ENCODE peak calls at places on chromosomes 2 and 18, in five cellular contexts. F is neuronal stem cell, M is mesenchymal stem cell, G is H1, V is trophoblast cell. I is an unnamed sample.

GRCh38 chr2:36516136-36516870 is 81.7 kb downstream of the FEZ2 start:
- DNase-seq in F (no peak), M (peak), G (no peak), V (peak), I (no peak)

GRCh38 chr2:173898178-173898668 is 67.0 kb downstream of the SP3 start:
- DNase-seq in F (no peak), M (no peak), G (no peak), V (no peak), I (no peak)

GRCh38 chr2:110886806-110887573 is 154.6 kb downstream of the ACOXL start:
- DNase-seq in F (no peak), M (no peak), G (no peak), V (no peak), I (no peak)

GRCh38 chr2:144359684-144360083 is 160.2 kb downstream of the ZEB2 start:
- DNase-seq in F (no peak), M (no peak), G (no peak), V (no peak), I (no peak)

GRCh38 chr18:40877096-40877495 is 1077.9 kb upstream of the PIK3C3 start:
- DNase-seq in F (no peak), M (peak), G (no peak), V (no peak), I (no peak)

GRCh38 chr18:79523738-79524180 is 128.0 kb downstream of the NFATC1 start:
- DNase-seq in F (no peak), M (no peak), G (no peak), V (no peak), I (no peak)

GRCh38 chr2:8548065-8548870 is 133.6 kb upstream of the ID2 start:
- DNase-seq in F (no peak), M (no peak), G (no peak), V (no peak), I (peak)

GRCh38 chr2:200603972-200604371 is 18.2 kb downstream of the AOX1 start:
- DNase-seq in F (no peak), M (peak), G (no peak), V (no peak), I (no peak)

GRCh38 chr2:69774984-69775982 is 33.3 kb downstream of the ANXA4 start:
- DNase-seq in F (no peak), M (no peak), G (no peak), V (no peak), I (no peak)

GRCh38 chr2:120692691-120693090 is 43.0 kb upstream of the GLI2 start:
- DNase-seq in F (no peak), M (no peak), G (no peak), V (no peak), I (no peak)

GRCh38 chr2:175398848-175399247 is 217.3 kb upstream of the ATP5MC3 start:
- DNase-seq in F (no peak), M (no peak), G (no peak), V (no peak), I (no peak)

GRCh38 chr2:76120176-76120575 is 409.5 kb upstream of the GCFC2 start:
- DNase-seq in F (no peak), M (no peak), G (no peak), V (no peak), I (no peak)

GRCh38 chr2:64296150-64296500 is 151.9 kb upstream of the PELI1 start:
- DNase-seq in F (no peak), M (no peak), G (no peak), V (no peak), I (no peak)

GRCh38 chr2:241796610-241797138 is 12.3 kb upstream of the NEU4 start:
- DNase-seq in F (no peak), M (no peak), G (no peak), V (no peak), I (no peak)
- H2BK12ac ChIP-seq in F (no peak), M (no peak), G (no peak), V (no peak), I (no peak)

GRCh38 chr2:41949541-41950439 is 98.0 kb upstream of the PKDCC start:
- DNase-seq in F (no peak), M (no peak), G (no peak), V (no peak), I (no peak)
- H3K18ac ChIP-seq in F (no peak), M (no peak), G (peak), V (peak), I (peak)

GRCh38 chr18:44759925-44760342 is 79.2 kb downstream of the SETBP1 start:
- DNase-seq in F (no peak), M (no peak), G (no peak), V (no peak), I (no peak)
- H2AFZ ChIP-seq in F (no peak), M (no peak), G (no peak), V (no peak), I (no peak)

GRCh38 chr2:133364636-133365035 is 203.6 kb downstream of the NCKAP5 start:
- DNase-seq in F (no peak), M (no peak), G (no peak), V (no peak), I (peak)
- H2BK12ac ChIP-seq in F (no peak), M (no peak), G (no peak), V (no peak), I (no peak)

DNA sequence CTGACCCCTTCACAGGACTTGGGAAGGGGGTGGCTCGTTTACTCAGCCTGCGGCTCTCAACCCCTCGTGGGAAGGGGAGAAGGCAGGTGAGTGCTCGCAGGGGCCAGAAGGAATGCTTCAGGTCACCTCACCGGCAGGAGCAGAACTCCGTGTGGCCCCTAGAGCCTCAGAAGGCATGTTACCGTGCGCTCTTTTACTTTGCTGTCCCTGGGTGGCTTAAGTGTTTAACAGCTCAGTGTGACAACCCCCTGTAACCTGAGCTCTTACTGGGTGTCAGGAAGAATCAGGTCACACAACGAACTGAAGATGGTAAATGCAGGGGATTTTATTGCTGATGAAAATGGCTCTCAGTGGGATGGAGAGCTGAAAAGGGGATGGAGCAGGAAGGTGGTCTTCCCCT is 1235.4 kb downstream of the LRP1B start:
- DNase-seq in F (no peak), M (no peak), G (no peak), V (no peak), I (peak)
- H3K18ac ChIP-seq in F (peak), M (no peak), G (no peak), V (no peak), I (peak)

GRCh38 chr2:38751847-38752410 is 768 bp upstream of the SRSF7 start:
- DNase-seq in F (peak), M (no peak), G (no peak), V (no peak), I (no peak)

GRCh38 chr2:38750011-38750792 is 959 bp downstream of the SRSF7 start:
- DNase-seq in F (peak), M (no peak), G (no peak), V (peak), I (no peak)

GRCh38 chr2:38748857-38749804 is 2.0 kb downstream of the SRSF7 start:
- DNase-seq in F (no peak), M (no peak), G (no peak), V (no peak), I (no peak)

GRCh38 chr2:38751043-38751846 is at the start of gene SRSF7:
- DNase-seq in F (peak), M (peak), G (peak), V (peak), I (peak)

GRCh38 chr2:38750793-38751042 is 443 bp downstream of the SRSF7 start:
- DNase-seq in F (no peak), M (no peak), G (no peak), V (peak), I (no peak)
- H2AFZ ChIP-seq in F (peak), M (no peak), G (no peak), V (peak), I (no peak)

GRCh38 chr2:73004889-73005596 is 66.5 kb downstream of the SFXN5 start:
- DNase-seq in F (no peak), M (no peak), G (peak), V (peak), I (peak)

GRCh38 chr2:73003027-73003426 is 68.5 kb downstream of the SFXN5 start:
- DNase-seq in F (no peak), M (no peak), G (peak), V (no peak), I (no peak)

GRCh38 chr2:73000808-73001570 is 70.5 kb downstream of the SFXN5 start:
- DNase-seq in F (no peak), M (no peak), G (no peak), V (no peak), I (peak)

GRCh38 chr2:73006969-73007710 is 64.4 kb downstream of the SFXN5 start:
- DNase-seq in F (no peak), M (no peak), G (peak), V (no peak), I (peak)

DNA sequence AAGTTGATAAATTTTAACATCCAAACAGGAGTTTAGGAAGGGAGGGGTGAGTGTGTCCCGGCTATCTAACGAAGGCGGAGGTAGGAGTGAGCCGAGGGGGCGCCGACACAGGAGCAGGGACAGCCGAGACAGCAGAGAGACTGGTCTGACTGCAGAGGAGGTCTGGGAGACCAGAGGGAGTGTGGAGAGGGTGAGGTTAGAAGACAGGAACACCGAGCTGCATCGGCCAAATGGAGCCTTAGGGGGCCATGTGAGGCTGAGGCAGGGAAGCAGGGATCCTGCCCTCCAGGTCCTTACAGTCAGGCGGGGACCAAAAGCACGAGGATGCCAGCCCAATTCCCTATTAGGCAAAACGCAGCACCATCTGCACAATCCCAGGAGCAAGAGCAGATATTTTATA is 67.0 kb downstream of the SFXN5 start:
- DNase-seq in F (no peak), M (no peak), G (peak), V (no peak), I (peak)
- H2BK12ac ChIP-seq in F (no peak), M (no peak), G (no peak), V (no peak), I (no peak)

GRCh38 chr2:47906261-47907096 is at the start of gene FBXO11:
- DNase-seq in F (peak), M (peak), G (peak), V (peak), I (peak)

GRCh38 chr2:47903781-47904447 is 2.4 kb downstream of the FBXO11 start:
- DNase-seq in F (no peak), M (peak), G (no peak), V (no peak), I (no peak)

GRCh38 chr2:47904903-47905453 is 1.3 kb downstream of the FBXO11 start:
- DNase-seq in F (peak), M (no peak), G (peak), V (no peak), I (no peak)

GRCh38 chr2:47907097-47907781 is 941 bp upstream of the FBXO11 start:
- DNase-seq in F (no peak), M (peak), G (no peak), V (peak), I (no peak)

DNA sequence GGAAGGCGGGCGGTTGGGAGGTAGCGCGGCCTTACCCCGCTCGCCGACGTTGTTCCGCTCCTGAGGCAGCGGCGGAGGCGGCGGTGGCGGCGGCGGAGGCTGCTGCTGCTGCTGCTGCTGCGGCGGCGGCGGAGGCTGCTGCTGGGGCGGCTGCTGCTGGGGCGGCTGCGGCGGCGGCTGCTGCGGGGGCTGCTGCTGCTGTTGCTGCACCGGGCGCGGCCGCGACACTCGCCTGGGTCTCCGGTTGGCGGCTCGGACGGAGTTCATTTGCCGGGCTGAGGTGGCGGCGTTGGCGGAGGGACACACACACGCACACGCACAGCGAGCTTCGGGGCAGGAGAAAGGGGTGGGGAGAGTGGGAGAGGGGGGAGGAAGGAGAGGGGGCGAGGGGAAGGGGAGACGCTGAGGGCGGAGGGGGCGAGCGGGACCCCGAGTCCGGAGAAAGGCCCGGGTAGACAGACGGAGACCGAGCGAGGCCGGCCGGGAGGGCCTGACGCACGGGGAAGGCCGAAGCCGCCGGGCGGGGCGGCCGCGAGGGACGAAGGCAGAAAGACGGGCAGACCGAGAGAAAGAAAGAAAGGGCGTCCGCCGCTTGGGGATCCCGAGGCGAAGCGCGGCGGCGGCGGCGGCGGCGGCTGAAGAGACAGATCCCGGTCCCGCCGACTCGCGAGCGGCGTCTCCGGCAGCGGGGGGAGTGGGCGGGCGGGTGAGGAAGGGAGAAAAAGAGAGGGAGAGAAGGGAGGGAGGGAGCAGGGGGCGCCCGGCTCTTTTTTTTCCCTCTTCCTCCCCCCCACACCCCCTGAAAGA is 641 bp downstream of the FBXO11 start:
- DNase-seq in F (peak), M (peak), G (peak), V (peak), I (peak)
- H3K18ac ChIP-seq in F (peak), M (peak), G (peak), V (peak), I (peak)

I was measured in H9.